ENCODE peak calls at places on chromosomes 12 and 14, in seven cellular contexts. One of them, this sample, is unnamed. For H3K4me1 and H3K27me3, the result is how much of the 10 kb centered on the place peaks cover.

GRCh38 chr14:90576581-90576980 is 179.8 kb downstream of the CALM1 start:
- DNase-seq in right lobe of liver: no peak
- DNase-seq in effector memory CD4-positive, alpha-beta T cell: no peak
- DNase-seq in breast epithelium: no peak
- DNase-seq in psoas muscle: no peak
- DNase-seq in cardiac muscle cell: no peak
- DNase-seq in naive thymus-derived CD4-positive, alpha-beta T cell: no peak
- DNase-seq in this sample: no peak

GRCh38 chr14:104130974-104131651 is 7.3 kb upstream of the KIF26A start:
- DNase-seq in right lobe of liver: peak
- DNase-seq in effector memory CD4-positive, alpha-beta T cell: no peak
- DNase-seq in breast epithelium: no peak
- DNase-seq in psoas muscle: peak
- DNase-seq in cardiac muscle cell: peak
- DNase-seq in naive thymus-derived CD4-positive, alpha-beta T cell: no peak
- DNase-seq in this sample: peak

GRCh38 chr12:51391047-51391837 is at the start of gene GALNT6:
- DNase-seq in right lobe of liver: peak
- DNase-seq in effector memory CD4-positive, alpha-beta T cell: peak
- DNase-seq in breast epithelium: no peak
- DNase-seq in psoas muscle: no peak
- DNase-seq in cardiac muscle cell: peak
- DNase-seq in naive thymus-derived CD4-positive, alpha-beta T cell: peak
- DNase-seq in this sample: no peak

GRCh38 chr12:110732572-110732971 is 10.1 kb downstream of the PPP1CC start:
- DNase-seq in right lobe of liver: no peak
- DNase-seq in effector memory CD4-positive, alpha-beta T cell: no peak
- DNase-seq in breast epithelium: no peak
- DNase-seq in psoas muscle: no peak
- DNase-seq in cardiac muscle cell: no peak
- DNase-seq in naive thymus-derived CD4-positive, alpha-beta T cell: no peak
- DNase-seq in this sample: no peak

GRCh38 chr12:6554168-6554989 is 1.5 kb downstream of the IFFO1 start:
- DNase-seq in right lobe of liver: peak
- DNase-seq in effector memory CD4-positive, alpha-beta T cell: peak
- DNase-seq in breast epithelium: no peak
- DNase-seq in psoas muscle: peak
- DNase-seq in cardiac muscle cell: peak
- DNase-seq in naive thymus-derived CD4-positive, alpha-beta T cell: peak
- DNase-seq in this sample: peak

GRCh38 chr12:40175489-40175888 is 49.3 kb upstream of the LRRK2 start:
- DNase-seq in right lobe of liver: no peak
- DNase-seq in effector memory CD4-positive, alpha-beta T cell: no peak
- DNase-seq in breast epithelium: no peak
- DNase-seq in psoas muscle: no peak
- DNase-seq in cardiac muscle cell: no peak
- DNase-seq in naive thymus-derived CD4-positive, alpha-beta T cell: no peak
- DNase-seq in this sample: no peak

GRCh38 chr12:99476956-99477355 is 170.6 kb upstream of the GARIN6 start:
- DNase-seq in right lobe of liver: no peak
- DNase-seq in effector memory CD4-positive, alpha-beta T cell: no peak
- DNase-seq in breast epithelium: no peak
- DNase-seq in psoas muscle: no peak
- DNase-seq in cardiac muscle cell: no peak
- DNase-seq in naive thymus-derived CD4-positive, alpha-beta T cell: no peak
- DNase-seq in this sample: no peak

GRCh38 chr12:21773263-21773741 is 1.2 kb downstream of the KCNJ8 start:
- DNase-seq in right lobe of liver: peak
- DNase-seq in effector memory CD4-positive, alpha-beta T cell: no peak
- DNase-seq in breast epithelium: no peak
- DNase-seq in psoas muscle: peak
- DNase-seq in cardiac muscle cell: peak
- DNase-seq in naive thymus-derived CD4-positive, alpha-beta T cell: no peak
- DNase-seq in this sample: no peak

GRCh38 chr12:72136792-72137191 is 135.4 kb upstream of the TRHDE start:
- DNase-seq in right lobe of liver: no peak
- DNase-seq in effector memory CD4-positive, alpha-beta T cell: no peak
- DNase-seq in breast epithelium: no peak
- DNase-seq in psoas muscle: no peak
- DNase-seq in cardiac muscle cell: no peak
- DNase-seq in naive thymus-derived CD4-positive, alpha-beta T cell: no peak
- DNase-seq in this sample: no peak

GRCh38 chr12:98645572-98646067 is 530 bp downstream of the APAF1 start:
- DNase-seq in right lobe of liver: no peak
- DNase-seq in effector memory CD4-positive, alpha-beta T cell: no peak
- DNase-seq in breast epithelium: no peak
- DNase-seq in psoas muscle: no peak
- DNase-seq in cardiac muscle cell: peak
- DNase-seq in naive thymus-derived CD4-positive, alpha-beta T cell: no peak
- DNase-seq in this sample: no peak

GRCh38 chr14:96536807-96537206 is 34.6 kb downstream of the PAPOLA start:
- DNase-seq in right lobe of liver: no peak
- DNase-seq in effector memory CD4-positive, alpha-beta T cell: no peak
- DNase-seq in breast epithelium: no peak
- DNase-seq in psoas muscle: no peak
- DNase-seq in cardiac muscle cell: no peak
- DNase-seq in naive thymus-derived CD4-positive, alpha-beta T cell: no peak
- DNase-seq in this sample: no peak

GRCh38 chr14:96538663-96539317 is 36.6 kb downstream of the PAPOLA start:
- DNase-seq in right lobe of liver: no peak
- DNase-seq in effector memory CD4-positive, alpha-beta T cell: no peak
- DNase-seq in breast epithelium: no peak
- DNase-seq in psoas muscle: no peak
- DNase-seq in cardiac muscle cell: no peak
- DNase-seq in naive thymus-derived CD4-positive, alpha-beta T cell: no peak
- DNase-seq in this sample: no peak

GRCh38 chr14:96532632-96533031 is 30.4 kb downstream of the PAPOLA start:
- DNase-seq in right lobe of liver: no peak
- DNase-seq in effector memory CD4-positive, alpha-beta T cell: no peak
- DNase-seq in breast epithelium: no peak
- DNase-seq in psoas muscle: no peak
- DNase-seq in cardiac muscle cell: no peak
- DNase-seq in naive thymus-derived CD4-positive, alpha-beta T cell: no peak
- DNase-seq in this sample: no peak

GRCh38 chr14:96538097-96538496 is 35.9 kb downstream of the PAPOLA start:
- DNase-seq in right lobe of liver: no peak
- DNase-seq in effector memory CD4-positive, alpha-beta T cell: no peak
- DNase-seq in breast epithelium: no peak
- DNase-seq in psoas muscle: no peak
- DNase-seq in cardiac muscle cell: no peak
- DNase-seq in naive thymus-derived CD4-positive, alpha-beta T cell: no peak
- DNase-seq in this sample: no peak
- H3K4me1 ChIP-seq in right lobe of liver: under half
- H3K4me1 ChIP-seq in effector memory CD4-positive, alpha-beta T cell: under half
- H3K4me1 ChIP-seq in breast epithelium: under half
- H3K4me1 ChIP-seq in psoas muscle: under half
- H3K4me1 ChIP-seq in cardiac muscle cell: under half
- H3K4me1 ChIP-seq in naive thymus-derived CD4-positive, alpha-beta T cell: under half
- H3K4me1 ChIP-seq in this sample: under half

DNA sequence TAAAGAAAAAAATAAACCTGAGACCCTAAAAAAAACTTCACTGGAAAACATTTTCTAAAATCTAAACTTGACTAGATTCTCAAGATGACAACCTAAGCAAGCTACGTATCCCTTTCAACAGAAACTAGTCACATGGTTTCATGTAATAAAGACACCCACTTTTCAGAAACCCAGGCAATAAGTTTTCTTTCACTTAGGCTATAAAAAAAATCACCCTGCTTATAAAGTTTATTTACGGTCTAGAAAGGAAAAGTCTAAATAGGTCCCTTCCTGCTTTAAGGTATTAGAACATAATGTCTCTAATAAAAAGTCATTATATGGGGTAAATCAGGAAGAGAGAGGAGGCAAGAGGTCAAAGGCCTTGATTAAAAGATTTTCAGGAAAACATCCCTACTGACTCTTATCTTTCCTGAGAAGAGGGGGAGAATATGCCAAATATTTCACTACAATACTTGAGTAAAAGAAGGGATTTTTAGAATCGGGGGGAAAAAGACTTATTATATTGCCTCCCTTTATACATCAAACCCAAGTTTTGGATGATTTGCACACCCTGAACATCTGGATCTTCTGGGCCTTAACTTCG is 9.5 kb downstream of the CLIP1 start:
- DNase-seq in right lobe of liver: no peak
- DNase-seq in effector memory CD4-positive, alpha-beta T cell: no peak
- DNase-seq in breast epithelium: no peak
- DNase-seq in psoas muscle: no peak
- DNase-seq in cardiac muscle cell: no peak
- DNase-seq in naive thymus-derived CD4-positive, alpha-beta T cell: no peak
- DNase-seq in this sample: no peak
- H3K4me3 ChIP-seq in right lobe of liver: no peak
- H3K4me3 ChIP-seq in effector memory CD4-positive, alpha-beta T cell: no peak
- H3K4me3 ChIP-seq in breast epithelium: no peak
- H3K4me3 ChIP-seq in psoas muscle: peak
- H3K4me3 ChIP-seq in cardiac muscle cell: no peak
- H3K4me3 ChIP-seq in naive thymus-derived CD4-positive, alpha-beta T cell: no peak
- H3K4me3 ChIP-seq in this sample: no peak

DNA sequence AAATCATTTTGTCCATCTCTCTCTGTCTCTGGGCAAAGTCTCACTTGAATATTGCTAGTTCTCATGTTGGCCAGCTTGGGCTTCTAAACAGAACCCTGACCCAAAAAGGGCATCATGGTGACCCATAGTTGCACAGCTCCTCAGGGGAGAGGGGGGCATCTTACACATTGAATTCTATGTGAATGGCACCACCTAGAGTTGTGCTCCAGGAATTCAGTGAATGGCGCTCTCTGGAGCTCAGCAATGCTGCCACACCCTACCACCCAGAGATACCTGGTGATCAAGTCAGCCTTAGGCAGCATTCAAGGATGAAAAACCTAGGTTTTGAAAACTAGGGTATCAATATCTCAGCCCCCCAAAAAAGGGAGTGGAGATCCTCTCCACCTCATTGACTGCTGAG is 50.6 kb downstream of the SMUG1 start:
- DNase-seq in right lobe of liver: no peak
- DNase-seq in effector memory CD4-positive, alpha-beta T cell: no peak
- DNase-seq in breast epithelium: no peak
- DNase-seq in psoas muscle: no peak
- DNase-seq in cardiac muscle cell: no peak
- DNase-seq in naive thymus-derived CD4-positive, alpha-beta T cell: no peak
- DNase-seq in this sample: no peak
- H3K27me3 ChIP-seq in right lobe of liver: under half
- H3K27me3 ChIP-seq in effector memory CD4-positive, alpha-beta T cell: under half
- H3K27me3 ChIP-seq in breast epithelium: under half
- H3K27me3 ChIP-seq in psoas muscle: under half
- H3K27me3 ChIP-seq in cardiac muscle cell: half or more
- H3K27me3 ChIP-seq in naive thymus-derived CD4-positive, alpha-beta T cell: under half
- H3K27me3 ChIP-seq in this sample: under half

DNA sequence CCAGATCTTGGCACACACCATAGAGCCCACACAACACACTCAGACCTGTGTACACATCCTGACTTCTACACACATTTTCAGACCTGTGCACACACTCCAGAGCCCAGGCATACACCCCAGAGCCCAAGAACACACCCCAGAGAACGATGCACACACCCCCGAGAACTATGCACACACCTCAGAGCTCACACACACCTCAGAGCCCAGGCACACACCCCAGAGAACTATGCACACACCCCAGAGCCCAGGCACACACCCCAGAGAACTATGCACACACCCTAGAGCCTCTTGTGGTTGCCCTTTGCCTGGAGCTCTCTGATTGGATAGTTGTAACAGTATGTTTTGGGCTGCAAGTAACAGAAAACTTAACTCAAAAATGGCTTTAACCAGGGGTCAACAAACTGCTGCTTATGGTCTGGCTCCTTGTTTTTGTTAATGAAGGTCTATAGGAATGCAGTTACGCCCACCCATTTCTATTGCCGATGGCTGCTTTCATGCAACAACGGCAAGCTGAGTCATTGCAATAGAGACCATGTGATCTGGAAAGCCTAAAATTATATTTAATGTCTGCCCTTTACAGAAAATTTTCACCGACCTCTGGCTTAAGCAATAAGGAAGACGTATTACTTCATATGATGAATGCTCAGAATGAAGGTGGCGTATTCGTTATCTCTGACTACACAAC is 66.0 kb upstream of the NCOR2 start:
- DNase-seq in right lobe of liver: no peak
- DNase-seq in effector memory CD4-positive, alpha-beta T cell: no peak
- DNase-seq in breast epithelium: no peak
- DNase-seq in psoas muscle: no peak
- DNase-seq in cardiac muscle cell: no peak
- DNase-seq in naive thymus-derived CD4-positive, alpha-beta T cell: no peak
- DNase-seq in this sample: no peak
- H3K4me1 ChIP-seq in right lobe of liver: under half
- H3K4me1 ChIP-seq in effector memory CD4-positive, alpha-beta T cell: under half
- H3K4me1 ChIP-seq in breast epithelium: under half
- H3K4me1 ChIP-seq in psoas muscle: under half
- H3K4me1 ChIP-seq in cardiac muscle cell: under half
- H3K4me1 ChIP-seq in naive thymus-derived CD4-positive, alpha-beta T cell: under half
- H3K4me1 ChIP-seq in this sample: under half

DNA sequence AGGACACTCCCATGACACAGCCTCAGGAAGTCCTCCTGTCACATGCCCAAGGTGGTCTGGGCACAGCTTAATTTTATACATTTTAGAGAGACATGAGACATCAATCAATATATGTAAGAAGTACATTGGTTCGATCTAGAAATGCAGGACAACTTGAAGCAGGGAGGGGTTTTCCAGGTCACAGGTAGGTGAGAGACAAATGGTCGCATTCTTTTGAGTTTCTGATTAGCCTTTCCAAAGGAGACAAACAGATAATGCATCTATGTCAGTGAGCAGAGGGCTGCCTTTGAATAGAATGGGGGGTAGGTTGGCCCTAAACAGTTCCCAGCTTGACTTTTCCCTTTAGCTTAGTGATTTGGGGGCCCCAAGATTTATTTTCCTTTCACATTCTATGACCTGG is 2.5 kb downstream of the HSPB8 start:
- DNase-seq in right lobe of liver: no peak
- DNase-seq in effector memory CD4-positive, alpha-beta T cell: no peak
- DNase-seq in breast epithelium: no peak
- DNase-seq in psoas muscle: no peak
- DNase-seq in cardiac muscle cell: no peak
- DNase-seq in naive thymus-derived CD4-positive, alpha-beta T cell: no peak
- DNase-seq in this sample: no peak
- H3K4me3 ChIP-seq in right lobe of liver: no peak
- H3K4me3 ChIP-seq in effector memory CD4-positive, alpha-beta T cell: no peak
- H3K4me3 ChIP-seq in breast epithelium: peak
- H3K4me3 ChIP-seq in psoas muscle: peak
- H3K4me3 ChIP-seq in cardiac muscle cell: peak
- H3K4me3 ChIP-seq in naive thymus-derived CD4-positive, alpha-beta T cell: no peak
- H3K4me3 ChIP-seq in this sample: peak

GRCh38 chr12:85874064-85874463 is at the start of gene NTS:
- DNase-seq in right lobe of liver: no peak
- DNase-seq in effector memory CD4-positive, alpha-beta T cell: no peak
- DNase-seq in breast epithelium: no peak
- DNase-seq in psoas muscle: no peak
- DNase-seq in cardiac muscle cell: peak
- DNase-seq in naive thymus-derived CD4-positive, alpha-beta T cell: no peak
- DNase-seq in this sample: no peak
- H3K27me3 ChIP-seq in right lobe of liver: under half
- H3K27me3 ChIP-seq in effector memory CD4-positive, alpha-beta T cell: under half
- H3K27me3 ChIP-seq in breast epithelium: under half
- H3K27me3 ChIP-seq in psoas muscle: under half
- H3K27me3 ChIP-seq in cardiac muscle cell: under half
- H3K27me3 ChIP-seq in naive thymus-derived CD4-positive, alpha-beta T cell: under half
- H3K27me3 ChIP-seq in this sample: under half

This sample was measured in ascending aorta.